ENCODE peak calls at places on chromosomes 3 and 15, in ten cellular contexts. One of them, this sample, is unnamed.

GRCh38 chr3:110816008-110816407 is 255.6 kb upstream of the NECTIN3 start:
- DNase-seq in lower leg skin: no peak
- DNase-seq in prostate gland: no peak
- DNase-seq in ovary: no peak
- DNase-seq in heart left ventricle: no peak
- DNase-seq in mucosa of descending colon: no peak
- DNase-seq in GM10248: no peak
- DNase-seq in Peyer's patch: no peak
- DNase-seq in neural crest cell: no peak
- DNase-seq in foreskin fibroblast: peak
- DNase-seq in this sample: no peak

GRCh38 chr15:98076021-98076816 is 115.7 kb downstream of the ARRDC4 start:
- DNase-seq in lower leg skin: no peak
- DNase-seq in prostate gland: no peak
- DNase-seq in ovary: no peak
- DNase-seq in heart left ventricle: peak
- DNase-seq in mucosa of descending colon: no peak
- DNase-seq in GM10248: no peak
- DNase-seq in Peyer's patch: no peak
- DNase-seq in neural crest cell: no peak
- DNase-seq in foreskin fibroblast: no peak
- DNase-seq in this sample: no peak

GRCh38 chr3:68206524-68207117 is 552.2 kb upstream of the SUCLG2 start:
- DNase-seq in lower leg skin: no peak
- DNase-seq in prostate gland: no peak
- DNase-seq in ovary: no peak
- DNase-seq in heart left ventricle: no peak
- DNase-seq in mucosa of descending colon: no peak
- DNase-seq in GM10248: no peak
- DNase-seq in Peyer's patch: no peak
- DNase-seq in neural crest cell: no peak
- DNase-seq in foreskin fibroblast: no peak
- DNase-seq in this sample: no peak

GRCh38 chr3:71225951-71226564 is 357.5 kb downstream of the FOXP1 start:
- DNase-seq in lower leg skin: no peak
- DNase-seq in prostate gland: no peak
- DNase-seq in ovary: no peak
- DNase-seq in heart left ventricle: no peak
- DNase-seq in mucosa of descending colon: no peak
- DNase-seq in GM10248: no peak
- DNase-seq in Peyer's patch: no peak
- DNase-seq in neural crest cell: no peak
- DNase-seq in foreskin fibroblast: peak
- DNase-seq in this sample: no peak

GRCh38 chr15:40891810-40892448 is 2.3 kb upstream of the VPS18 start:
- DNase-seq in lower leg skin: no peak
- DNase-seq in prostate gland: peak
- DNase-seq in ovary: no peak
- DNase-seq in heart left ventricle: no peak
- DNase-seq in mucosa of descending colon: peak
- DNase-seq in GM10248: peak
- DNase-seq in Peyer's patch: peak
- DNase-seq in neural crest cell: no peak
- DNase-seq in foreskin fibroblast: peak
- DNase-seq in this sample: no peak

GRCh38 chr3:5198313-5198677 is 10.8 kb downstream of the EDEM1 start:
- DNase-seq in lower leg skin: no peak
- DNase-seq in prostate gland: no peak
- DNase-seq in ovary: no peak
- DNase-seq in heart left ventricle: no peak
- DNase-seq in mucosa of descending colon: no peak
- DNase-seq in GM10248: no peak
- DNase-seq in Peyer's patch: no peak
- DNase-seq in neural crest cell: no peak
- DNase-seq in foreskin fibroblast: no peak
- DNase-seq in this sample: no peak

GRCh38 chr3:105493305-105493892 is 126.7 kb downstream of the ALCAM start:
- DNase-seq in lower leg skin: no peak
- DNase-seq in prostate gland: no peak
- DNase-seq in ovary: no peak
- DNase-seq in heart left ventricle: no peak
- DNase-seq in mucosa of descending colon: no peak
- DNase-seq in GM10248: no peak
- DNase-seq in Peyer's patch: no peak
- DNase-seq in neural crest cell: no peak
- DNase-seq in foreskin fibroblast: no peak
- DNase-seq in this sample: no peak

GRCh38 chr15:80615783-80616391 is 79.2 kb upstream of the ABHD17C start:
- DNase-seq in lower leg skin: peak
- DNase-seq in prostate gland: peak
- DNase-seq in ovary: peak
- DNase-seq in heart left ventricle: peak
- DNase-seq in mucosa of descending colon: peak
- DNase-seq in GM10248: no peak
- DNase-seq in Peyer's patch: peak
- DNase-seq in neural crest cell: no peak
- DNase-seq in foreskin fibroblast: peak
- DNase-seq in this sample: no peak

GRCh38 chr15:101058735-101059134 is 139.6 kb downstream of the LRRK1 start:
- DNase-seq in lower leg skin: peak
- DNase-seq in prostate gland: no peak
- DNase-seq in ovary: no peak
- DNase-seq in heart left ventricle: no peak
- DNase-seq in mucosa of descending colon: no peak
- DNase-seq in GM10248: no peak
- DNase-seq in Peyer's patch: no peak
- DNase-seq in neural crest cell: peak
- DNase-seq in foreskin fibroblast: no peak
- DNase-seq in this sample: no peak

GRCh38 chr3:179098388-179099077 is 26.9 kb upstream of the ZMAT3 start:
- DNase-seq in lower leg skin: no peak
- DNase-seq in prostate gland: no peak
- DNase-seq in ovary: no peak
- DNase-seq in heart left ventricle: no peak
- DNase-seq in mucosa of descending colon: no peak
- DNase-seq in GM10248: no peak
- DNase-seq in Peyer's patch: no peak
- DNase-seq in neural crest cell: no peak
- DNase-seq in foreskin fibroblast: peak
- DNase-seq in this sample: no peak
- TF ChIP-seq CTCF in lower leg skin: no peak
- TF ChIP-seq CTCF in prostate gland: no peak
- TF ChIP-seq CTCF in ovary: no peak
- TF ChIP-seq CTCF in heart left ventricle: no peak
- TF ChIP-seq CTCF in mucosa of descending colon: no peak
- TF ChIP-seq CTCF in GM10248: no peak
- TF ChIP-seq CTCF in Peyer's patch: no peak
- TF ChIP-seq CTCF in neural crest cell: no peak
- TF ChIP-seq CTCF in foreskin fibroblast: no peak
- TF ChIP-seq CTCF in this sample: no peak

DNA sequence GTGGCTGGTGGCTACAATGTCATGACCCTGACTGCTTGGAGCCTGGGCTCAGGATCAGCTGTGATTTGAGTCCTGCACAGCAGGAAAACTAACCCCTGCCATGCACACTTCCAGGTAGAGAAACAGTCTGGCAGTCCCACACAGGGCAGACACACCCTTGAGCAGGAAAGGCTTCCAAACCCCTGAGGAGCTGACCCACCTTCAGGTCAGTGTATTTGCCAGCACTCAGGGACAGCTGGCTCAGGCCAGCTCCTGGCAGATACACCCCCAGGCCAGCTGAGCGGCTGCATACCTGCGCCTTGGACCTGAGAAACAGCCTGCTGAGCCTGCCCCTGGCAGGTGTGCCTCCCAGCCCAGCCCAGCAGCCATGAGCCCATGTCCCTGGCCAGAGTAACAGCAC is 22.2 kb upstream of the CDAN1 start:
- DNase-seq in lower leg skin: no peak
- DNase-seq in prostate gland: no peak
- DNase-seq in ovary: no peak
- DNase-seq in heart left ventricle: no peak
- DNase-seq in mucosa of descending colon: no peak
- DNase-seq in GM10248: no peak
- DNase-seq in Peyer's patch: no peak
- DNase-seq in neural crest cell: no peak
- DNase-seq in foreskin fibroblast: no peak
- DNase-seq in this sample: no peak
- TF ChIP-seq CTCF in lower leg skin: no peak
- TF ChIP-seq CTCF in prostate gland: no peak
- TF ChIP-seq CTCF in ovary: no peak
- TF ChIP-seq CTCF in heart left ventricle: no peak
- TF ChIP-seq CTCF in mucosa of descending colon: no peak
- TF ChIP-seq CTCF in GM10248: no peak
- TF ChIP-seq CTCF in Peyer's patch: no peak
- TF ChIP-seq CTCF in neural crest cell: no peak
- TF ChIP-seq CTCF in foreskin fibroblast: no peak
- TF ChIP-seq CTCF in this sample: no peak

GRCh38 chr3:170056710-170057454 is 19.1 kb downstream of the GPR160 start:
- DNase-seq in lower leg skin: no peak
- DNase-seq in prostate gland: no peak
- DNase-seq in ovary: no peak
- DNase-seq in heart left ventricle: no peak
- DNase-seq in mucosa of descending colon: no peak
- DNase-seq in GM10248: peak
- DNase-seq in Peyer's patch: no peak
- DNase-seq in neural crest cell: no peak
- DNase-seq in foreskin fibroblast: no peak
- DNase-seq in this sample: no peak
- TF ChIP-seq CTCF in lower leg skin: no peak
- TF ChIP-seq CTCF in prostate gland: no peak
- TF ChIP-seq CTCF in ovary: no peak
- TF ChIP-seq CTCF in heart left ventricle: no peak
- TF ChIP-seq CTCF in mucosa of descending colon: no peak
- TF ChIP-seq CTCF in GM10248: no peak
- TF ChIP-seq CTCF in Peyer's patch: no peak
- TF ChIP-seq CTCF in neural crest cell: no peak
- TF ChIP-seq CTCF in foreskin fibroblast: no peak
- TF ChIP-seq CTCF in this sample: no peak

GRCh38 chr3:191329654-191330308 is 545 bp downstream of the UTS2B start:
- DNase-seq in lower leg skin: peak
- DNase-seq in prostate gland: peak
- DNase-seq in ovary: peak
- DNase-seq in heart left ventricle: peak
- DNase-seq in mucosa of descending colon: peak
- DNase-seq in GM10248: no peak
- DNase-seq in Peyer's patch: peak
- DNase-seq in neural crest cell: peak
- DNase-seq in foreskin fibroblast: peak
- DNase-seq in this sample: no peak
- TF ChIP-seq CTCF in lower leg skin: no peak
- TF ChIP-seq CTCF in prostate gland: no peak
- TF ChIP-seq CTCF in ovary: no peak
- TF ChIP-seq CTCF in heart left ventricle: no peak
- TF ChIP-seq CTCF in mucosa of descending colon: no peak
- TF ChIP-seq CTCF in GM10248: no peak
- TF ChIP-seq CTCF in Peyer's patch: no peak
- TF ChIP-seq CTCF in neural crest cell: no peak
- TF ChIP-seq CTCF in foreskin fibroblast: no peak
- TF ChIP-seq CTCF in this sample: no peak

GRCh38 chr3:58531956-58532355 is 5.0 kb downstream of the ACOX2 start:
- DNase-seq in lower leg skin: no peak
- DNase-seq in prostate gland: no peak
- DNase-seq in ovary: no peak
- DNase-seq in heart left ventricle: no peak
- DNase-seq in mucosa of descending colon: no peak
- DNase-seq in GM10248: peak
- DNase-seq in Peyer's patch: no peak
- DNase-seq in neural crest cell: no peak
- DNase-seq in foreskin fibroblast: peak
- DNase-seq in this sample: no peak

GRCh38 chr3:58531555-58531954 is 5.4 kb downstream of the ACOX2 start:
- DNase-seq in lower leg skin: no peak
- DNase-seq in prostate gland: no peak
- DNase-seq in ovary: no peak
- DNase-seq in heart left ventricle: no peak
- DNase-seq in mucosa of descending colon: peak
- DNase-seq in GM10248: no peak
- DNase-seq in Peyer's patch: no peak
- DNase-seq in neural crest cell: no peak
- DNase-seq in foreskin fibroblast: no peak
- DNase-seq in this sample: no peak

GRCh38 chr3:58528629-58529028 is 8.4 kb downstream of the ACOX2 start:
- DNase-seq in lower leg skin: no peak
- DNase-seq in prostate gland: peak
- DNase-seq in ovary: no peak
- DNase-seq in heart left ventricle: peak
- DNase-seq in mucosa of descending colon: peak
- DNase-seq in GM10248: no peak
- DNase-seq in Peyer's patch: no peak
- DNase-seq in neural crest cell: no peak
- DNase-seq in foreskin fibroblast: peak
- DNase-seq in this sample: no peak

GRCh38 chr3:58530354-58530865 is 6.6 kb downstream of the ACOX2 start:
- DNase-seq in lower leg skin: no peak
- DNase-seq in prostate gland: no peak
- DNase-seq in ovary: no peak
- DNase-seq in heart left ventricle: no peak
- DNase-seq in mucosa of descending colon: no peak
- DNase-seq in GM10248: peak
- DNase-seq in Peyer's patch: no peak
- DNase-seq in neural crest cell: no peak
- DNase-seq in foreskin fibroblast: no peak
- DNase-seq in this sample: no peak

GRCh38 chr3:58529516-58530353 is 7.3 kb downstream of the ACOX2 start:
- DNase-seq in lower leg skin: no peak
- DNase-seq in prostate gland: no peak
- DNase-seq in ovary: no peak
- DNase-seq in heart left ventricle: no peak
- DNase-seq in mucosa of descending colon: peak
- DNase-seq in GM10248: peak
- DNase-seq in Peyer's patch: no peak
- DNase-seq in neural crest cell: peak
- DNase-seq in foreskin fibroblast: peak
- DNase-seq in this sample: peak
- TF ChIP-seq CTCF in lower leg skin: no peak
- TF ChIP-seq CTCF in prostate gland: no peak
- TF ChIP-seq CTCF in ovary: no peak
- TF ChIP-seq CTCF in heart left ventricle: no peak
- TF ChIP-seq CTCF in mucosa of descending colon: no peak
- TF ChIP-seq CTCF in GM10248: peak
- TF ChIP-seq CTCF in Peyer's patch: peak
- TF ChIP-seq CTCF in neural crest cell: peak
- TF ChIP-seq CTCF in foreskin fibroblast: peak
- TF ChIP-seq CTCF in this sample: peak